ENCODE peak calls at places on chromosome 20, in seven cellular contexts. D is IMR-90, K is H1, N is H9, Z is neuronal stem cell, W is mesenchymal stem cell, L is trophoblast cell. Y is an unnamed sample.

GRCh38 chr20:49951160-49951559 is 15.0 kb downstream of the RNF114 start:
- DNase-seq in D (peak; percentile 83), K (no peak), N (no peak), Z (no peak), W (peak; percentile 44), L (peak; percentile 28), Y (no peak)

GRCh38 chr20:41316602-41317535 is 662 bp downstream of the ZHX3 start:
- DNase-seq in D (peak; percentile 93), K (no peak), N (peak; percentile 73), Z (peak; percentile 63), W (peak; percentile 83), L (peak; percentile 86), Y (peak; percentile 86)

GRCh38 chr20:30168800-30169138 is 1088.7 kb upstream of the DEFB115 start:
- DNase-seq in D (no peak), K (no peak), N (no peak), Z (no peak), W (no peak), L (no peak), Y (no peak)

GRCh38 chr20:64226686-64227576 is 28.6 kb upstream of the PCMTD2 start:
- DNase-seq in D (no peak), K (no peak), N (no peak), Z (no peak), W (no peak), L (no peak), Y (no peak)

GRCh38 chr20:39048000-39048696 is 86.0 kb downstream of the DHX35 start:
- DNase-seq in D (peak; percentile 75), K (peak; percentile 43), N (peak; percentile 81), Z (peak; percentile 75), W (peak; percentile 78), L (peak; percentile 90), Y (peak; percentile 72)

GRCh38 chr20:61749406-61750075 is 316.1 kb downstream of the TAF4 start:
- DNase-seq in D (no peak), K (no peak), N (no peak), Z (no peak), W (no peak), L (no peak), Y (no peak)

GRCh38 chr20:63567382-63568169 is 6.5 kb downstream of the HELZ2 start:
- DNase-seq in D (no peak), K (no peak), N (no peak), Z (no peak), W (peak; percentile 32), L (peak; percentile 25), Y (no peak)

GRCh38 chr20:61802721-61803311 is 262.9 kb downstream of the TAF4 start:
- DNase-seq in D (no peak), K (no peak), N (no peak), Z (no peak), W (no peak), L (no peak), Y (no peak)

GRCh38 chr20:19889011-19889953 is 127.9 kb upstream of the NAA20 start:
- DNase-seq in D (peak; percentile 76), K (no peak), N (no peak), Z (no peak), W (peak; percentile 79), L (no peak), Y (no peak)

GRCh38 chr20:51583499-51583898 is 41.0 kb upstream of the NFATC2 start:
- DNase-seq in D (no peak), K (no peak), N (no peak), Z (no peak), W (no peak), L (no peak), Y (no peak)

GRCh38 chr20:2873747-2874041 is 413 bp downstream of the PTPRA start:
- DNase-seq in D (peak; percentile 28), K (no peak), N (peak; percentile 67), Z (peak; percentile 65), W (peak; percentile 57), L (peak; percentile 58), Y (peak; percentile 71)

GRCh38 chr20:50048420-50049166 is 64.4 kb downstream of the UBE2V1 start:
- DNase-seq in D (peak; percentile 14), K (no peak), N (no peak), Z (no peak), W (no peak), L (no peak), Y (no peak)

GRCh38 chr20:49411221-49411925 is 71.1 kb downstream of the KCNB1 start:
- DNase-seq in D (no peak), K (no peak), N (no peak), Z (no peak), W (no peak), L (peak; percentile 29), Y (no peak)

DNA sequence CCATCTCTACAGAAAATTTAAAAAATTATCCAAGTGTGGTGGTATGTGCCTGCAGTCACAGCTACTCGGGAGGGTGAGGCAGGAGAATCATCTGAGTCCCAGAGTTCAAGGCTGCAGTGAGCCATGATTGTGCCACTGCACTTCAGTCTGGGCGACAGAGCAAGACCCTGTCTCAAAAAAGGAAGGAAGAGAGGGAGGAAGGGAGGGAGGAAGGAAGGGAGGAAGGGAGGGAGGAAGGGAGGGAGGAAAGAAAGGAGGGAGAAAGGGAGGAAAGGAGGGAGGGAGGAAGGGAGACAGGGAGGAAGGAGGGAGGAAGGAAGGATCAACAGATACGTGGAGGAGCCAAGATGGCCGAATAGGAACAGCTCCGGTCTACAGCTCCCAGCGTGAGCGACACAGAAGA is 90.1 kb downstream of the ZNF217 start:
- DNase-seq in D (no peak), K (no peak), N (no peak), Z (no peak), W (no peak), L (no peak), Y (no peak)
- H4K8ac ChIP-seq in D (no peak overlapping the region), K (no peak overlapping the region), N (peak overlapping the region; percentile 98), Z (no peak overlapping the region), W (no peak overlapping the region), L (no peak overlapping the region), Y (no peak overlapping the region)

DNA sequence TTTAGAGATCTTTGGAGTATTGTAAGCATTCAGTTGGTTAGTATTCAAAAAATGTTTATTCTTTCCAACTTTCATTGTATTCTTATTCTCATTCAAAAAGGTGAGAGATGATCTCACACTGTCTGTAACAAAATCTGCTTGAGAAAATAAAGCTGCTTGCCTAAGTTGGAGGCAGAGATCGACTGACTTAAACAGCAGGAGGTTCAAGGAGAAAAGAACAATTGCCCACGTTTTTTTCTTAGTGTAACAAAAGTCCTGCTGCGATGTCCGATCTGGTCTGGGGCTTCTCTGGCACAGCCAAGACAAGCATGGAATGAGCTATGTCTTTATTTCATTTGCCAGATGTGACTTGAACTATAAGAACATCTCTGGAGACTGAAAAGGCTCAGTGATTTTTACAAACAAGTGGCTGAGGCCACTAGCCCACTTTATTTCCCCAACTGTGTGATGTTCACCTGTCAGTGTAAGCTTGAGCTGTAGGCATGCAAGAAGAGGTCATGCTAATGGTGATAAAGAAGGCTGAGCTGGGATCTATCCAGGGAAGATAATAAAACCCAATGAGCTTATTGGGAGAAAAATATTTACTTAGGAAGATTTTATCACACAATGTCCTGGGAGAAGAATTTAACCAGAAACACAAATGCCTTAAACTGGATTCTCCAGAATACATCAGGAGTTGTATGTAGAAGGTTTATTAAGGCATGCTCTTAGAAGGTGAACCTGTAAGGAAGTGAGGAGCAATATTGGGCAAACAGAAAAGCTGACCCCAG is 580.1 kb upstream of the BTBD3 start:
- DNase-seq in D (no peak), K (no peak), N (no peak), Z (no peak), W (no peak), L (no peak), Y (peak; percentile 58)
- H3K23ac ChIP-seq in D (no peak overlapping the region), K (no peak overlapping the region), N (no peak overlapping the region), Z (no peak overlapping the region), W (no peak overlapping the region), L (no peak overlapping the region), Y (no peak overlapping the region)

DNA sequence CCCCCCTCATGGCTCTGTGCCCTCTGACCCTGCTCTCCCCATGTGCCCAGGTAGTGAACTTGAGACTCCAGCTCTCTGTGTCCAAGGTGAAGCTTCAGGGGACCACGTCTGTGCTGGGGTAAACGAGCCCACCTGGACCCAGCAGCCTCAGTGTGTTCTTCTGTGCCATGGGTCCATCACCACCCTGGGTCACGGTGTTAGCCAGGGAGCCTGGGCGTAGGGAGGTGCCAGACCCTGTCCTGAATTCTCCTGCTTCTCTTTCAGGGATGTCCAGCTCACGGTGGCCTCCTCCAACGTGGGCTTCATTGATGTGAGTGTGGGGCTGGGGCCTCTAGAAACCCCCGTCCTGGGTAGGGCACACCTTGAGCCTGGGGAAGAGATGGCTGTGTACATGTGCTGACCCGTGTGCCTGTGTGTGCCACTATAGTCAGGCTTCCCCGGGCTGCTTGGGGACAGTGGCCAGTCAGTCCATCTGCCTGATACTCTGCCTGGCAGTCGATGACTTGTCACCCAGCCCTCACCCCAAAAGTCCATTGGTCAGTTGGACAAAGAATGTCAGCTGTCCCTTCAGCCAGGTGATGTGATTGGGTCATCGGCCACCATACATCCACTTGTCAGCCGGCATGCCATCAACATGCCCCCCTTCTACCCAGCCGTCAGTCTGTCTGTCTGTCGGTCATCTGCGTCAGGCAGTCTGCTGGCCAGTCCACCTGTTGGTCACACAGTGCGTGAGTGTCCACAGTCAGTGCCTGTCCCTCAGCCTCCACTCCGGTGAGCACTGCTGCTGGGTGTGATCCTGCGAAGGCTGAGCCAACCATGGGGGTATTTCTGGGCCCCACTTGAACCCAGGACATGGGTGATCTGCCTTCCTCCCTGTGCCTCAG is 10.9 kb upstream of the BPIFB6 start:
- DNase-seq in D (no peak), K (no peak), N (no peak), Z (no peak), W (no peak), L (no peak), Y (no peak)
- H2BK120ac ChIP-seq in D (no peak overlapping the region), K (no peak overlapping the region), N (no peak overlapping the region), Z (no peak overlapping the region), W (no peak overlapping the region), L (no peak overlapping the region), Y (no peak overlapping the region)

DNA sequence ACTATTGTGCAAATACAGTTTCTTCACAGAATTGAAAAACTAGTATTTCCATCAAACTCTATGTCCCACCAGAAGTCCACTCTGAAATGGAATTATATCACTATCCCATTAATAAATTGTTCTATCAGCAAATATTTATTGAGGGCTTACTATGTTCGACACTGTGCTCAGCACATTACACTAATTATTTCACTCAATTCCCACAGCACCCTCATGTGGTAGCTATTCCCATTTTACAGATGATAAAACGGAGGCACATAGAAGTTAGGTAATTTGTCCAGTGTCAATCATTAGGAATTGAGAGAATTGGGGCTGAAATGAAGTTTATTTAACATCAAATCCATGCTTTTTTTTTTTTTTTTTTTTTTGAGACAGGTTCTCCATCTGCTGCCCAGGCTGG is 52.5 kb downstream of the MKKS start:
- DNase-seq in D (no peak), K (no peak), N (no peak), Z (no peak), W (no peak), L (peak; percentile 65), Y (no peak)
- H4K8ac ChIP-seq in D (no peak overlapping the region), K (no peak overlapping the region), N (no peak overlapping the region), Z (no peak overlapping the region), W (no peak overlapping the region), L (no peak overlapping the region), Y (no peak overlapping the region)

GRCh38 chr20:7758436-7758835 is 181.8 kb downstream of the HAO1 start:
- DNase-seq in D (no peak), K (no peak), N (no peak), Z (no peak), W (peak; percentile 41), L (no peak), Y (no peak)
- H3K23ac ChIP-seq in D (no peak overlapping the region), K (no peak overlapping the region), N (no peak overlapping the region), Z (no peak overlapping the region), W (no peak overlapping the region), L (no peak overlapping the region), Y (no peak overlapping the region)

GRCh38 chr20:35826361-35826760 is 54.5 kb downstream of the PHF20 start:
- DNase-seq in D (no peak), K (no peak), N (no peak), Z (no peak), W (no peak), L (no peak), Y (no peak)
- H2BK120ac ChIP-seq in D (no peak overlapping the region), K (no peak overlapping the region), N (no peak overlapping the region), Z (no peak overlapping the region), W (no peak overlapping the region), L (no peak overlapping the region), Y (no peak overlapping the region)

Y was measured in mesendoderm.